ENCODE peak calls at places on chromosomes 7 and 10, in four cellular contexts. K, Q, C and I are unnamed samples.

GRCh38 chr7:127863082-127863481 is 168.2 kb downstream of the LRRC4 start:
- DNase-seq in K (no peak), Q (no peak), C (no peak), I (no peak)

GRCh38 chr10:15504101-15504840 is 133.2 kb upstream of the FAM171A1 start:
- DNase-seq in Q (no peak), K (no peak), C (no peak), I (no peak)

GRCh38 chr10:3652886-3653285 is 132.1 kb downstream of the KLF6 start:
- DNase-seq in K (no peak), Q (no peak), C (peak; percentile 40), I (no peak)

GRCh38 chr7:98398567-98399372 is 2.1 kb downstream of the BAIAP2L1 start:
- DNase-seq in Q (no peak), K (no peak), C (no peak), I (peak; percentile 23)

GRCh38 chr10:22250897-22251605 is 33.2 kb upstream of the EBLN1 start:
- DNase-seq in Q (no peak), K (no peak), C (no peak), I (no peak)

GRCh38 chr7:157309990-157310668 is 26.7 kb upstream of the DNAJB6 start:
- DNase-seq in C (peak; percentile 96), Q (peak; percentile 94), K (no peak), I (peak; percentile 85)

GRCh38 chr7:37281368-37282092 is 167.1 kb downstream of the ELMO1 start:
- DNase-seq in C (no peak), K (no peak), Q (no peak), I (no peak)

GRCh38 chr10:25059990-25060389 is 43.6 kb downstream of the THNSL1 start:
- DNase-seq in K (no peak), Q (no peak), C (peak; percentile 75), I (peak; percentile 53)

GRCh38 chr7:55370001-55370400 is 4.9 kb downstream of the LANCL2 start:
- DNase-seq in Q (no peak), K (no peak), C (peak; percentile 29), I (no peak)

GRCh38 chr10:95319239-95319638 is 28.4 kb upstream of the PDLIM1 start:
- DNase-seq in C (peak; percentile 33), K (no peak), Q (no peak), I (no peak)

GRCh38 chr10:61994404-61995031 is 93.0 kb downstream of the ARID5B start:
- DNase-seq in Q (no peak), K (peak; percentile 3), C (no peak), I (no peak)

GRCh38 chr7:55774327-55775050 is 88.1 kb downstream of the SEPTIN14 start:
- DNase-seq in K (no peak), C (no peak), Q (no peak), I (peak; percentile 49)

GRCh38 chr10:34102237-34102673 is 712.8 kb downstream of the PARD3 start:
- DNase-seq in Q (no peak), K (no peak), C (peak; percentile 78), I (no peak)

DNA sequence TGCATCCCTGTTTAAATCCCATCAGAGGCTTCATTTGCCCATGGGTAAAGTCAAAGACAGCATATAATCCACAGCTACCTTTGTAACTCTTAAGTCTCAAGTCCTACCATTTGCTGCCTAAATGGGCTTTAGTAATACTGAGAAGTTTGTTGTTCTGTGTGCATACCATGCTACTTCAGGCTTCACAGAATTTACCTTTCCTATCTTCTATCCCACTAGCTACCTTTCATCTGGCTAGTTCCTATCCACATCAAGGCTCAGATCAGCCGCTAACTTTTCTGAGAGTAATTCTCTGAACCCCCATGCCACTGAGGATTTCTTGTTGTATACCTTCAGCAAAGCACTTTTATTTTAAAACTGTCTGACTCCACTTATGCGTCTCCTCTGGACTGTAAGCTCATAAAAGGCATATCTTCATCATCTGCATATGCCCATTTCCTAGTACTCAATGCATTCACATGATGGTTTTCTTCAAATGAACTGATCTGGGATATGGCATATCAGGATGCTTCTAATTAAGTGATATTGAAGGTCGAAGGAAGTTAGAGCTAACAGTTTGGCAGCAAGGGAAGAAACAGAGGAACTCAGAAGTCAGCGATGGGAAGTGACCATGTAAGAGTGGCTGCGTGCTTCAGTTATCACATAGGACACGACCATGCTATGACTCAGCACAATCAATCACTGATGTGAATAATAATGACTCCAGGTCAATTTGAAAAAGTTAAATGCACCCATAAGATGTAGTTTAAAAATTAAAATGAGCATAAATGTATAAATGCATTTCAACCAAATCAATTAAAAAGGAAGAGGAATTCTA is 283.8 kb upstream of the DKK1 start:
- DNase-seq in K (no peak), Q (no peak), C (peak; percentile 78), I (peak; percentile 41)
- H3K23ac ChIP-seq in K (no peak overlapping the region), Q (no peak overlapping the region), C (no peak overlapping the region), I (no peak overlapping the region)

GRCh38 chr10:13890617-13891541 is 304.1 kb downstream of the PRPF18 start:
- DNase-seq in C (peak; percentile 52), Q (no peak), K (peak; percentile 30), I (peak; percentile 52)
- H3K23ac ChIP-seq in C (peak overlapping the region; percentile 96), Q (no peak overlapping the region), K (no peak overlapping the region), I (peak overlapping the region; percentile 25)

DNA sequence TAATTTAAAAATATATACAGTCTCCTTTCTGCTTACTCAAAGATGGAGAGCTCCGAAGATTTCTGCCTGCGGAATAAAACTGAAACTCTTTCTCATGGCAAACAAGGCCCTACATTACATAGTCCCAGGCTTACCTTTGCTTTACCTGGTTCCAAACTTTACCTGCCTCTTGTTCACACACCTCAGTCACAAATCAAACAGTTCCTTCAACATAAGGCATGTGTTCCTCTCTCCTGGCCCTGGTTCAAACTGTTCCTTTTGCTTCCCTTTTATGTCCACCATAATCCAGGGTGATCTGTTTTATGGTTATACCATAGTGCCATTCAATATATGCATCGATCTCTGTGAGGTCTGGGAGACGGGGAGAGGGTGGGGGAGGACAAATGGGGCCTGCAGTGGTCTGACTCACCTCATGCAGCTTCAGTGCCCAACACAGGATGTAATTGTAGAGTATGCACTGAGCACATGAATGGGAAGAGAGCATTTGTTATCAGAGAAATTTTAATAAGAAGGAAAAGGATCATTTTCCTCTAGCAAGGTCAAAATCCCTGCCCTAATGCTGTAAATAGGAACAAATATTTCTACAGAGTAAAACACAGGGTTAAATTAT is 88.6 kb upstream of the PDE1C start:
- DNase-seq in K (no peak), C (peak; percentile 38), Q (no peak), I (no peak)
- H3K23ac ChIP-seq in K (no peak overlapping the region), C (no peak overlapping the region), Q (no peak overlapping the region), I (no peak overlapping the region)

GRCh38 chr7:134179321-134179720 is 52.2 kb downstream of the LRGUK start:
- DNase-seq in C (no peak), Q (no peak), K (no peak), I (no peak)

GRCh38 chr7:134186801-134187200 is 59.7 kb downstream of the LRGUK start:
- DNase-seq in C (peak; percentile 31), K (no peak), Q (no peak), I (no peak)

GRCh38 chr7:134186022-134186421 is 58.9 kb downstream of the LRGUK start:
- DNase-seq in C (peak; percentile 83), Q (no peak), K (no peak), I (no peak)

GRCh38 chr7:134184767-134185166 is 57.6 kb downstream of the LRGUK start:
- DNase-seq in K (no peak), C (peak; percentile 37), Q (no peak), I (no peak)

GRCh38 chr7:134182078-134182477 is 54.9 kb downstream of the LRGUK start:
- DNase-seq in Q (no peak), K (no peak), C (no peak), I (no peak)
- H3K23ac ChIP-seq in Q (no peak overlapping the region), K (no peak overlapping the region), C (no peak overlapping the region), I (no peak overlapping the region)

GRCh38 chr7:105013283-105013817 is 655 bp upstream of the KMT2E start:
- DNase-seq in Q (peak; percentile 65), C (peak; percentile 93), K (peak; percentile 94), I (peak; percentile 97)
- H3K23ac ChIP-seq in Q (peak overlapping the region; percentile 61), C (peak overlapping the region; percentile 100), K (peak overlapping the region; percentile 98), I (peak overlapping the region; percentile 99)

DNA sequence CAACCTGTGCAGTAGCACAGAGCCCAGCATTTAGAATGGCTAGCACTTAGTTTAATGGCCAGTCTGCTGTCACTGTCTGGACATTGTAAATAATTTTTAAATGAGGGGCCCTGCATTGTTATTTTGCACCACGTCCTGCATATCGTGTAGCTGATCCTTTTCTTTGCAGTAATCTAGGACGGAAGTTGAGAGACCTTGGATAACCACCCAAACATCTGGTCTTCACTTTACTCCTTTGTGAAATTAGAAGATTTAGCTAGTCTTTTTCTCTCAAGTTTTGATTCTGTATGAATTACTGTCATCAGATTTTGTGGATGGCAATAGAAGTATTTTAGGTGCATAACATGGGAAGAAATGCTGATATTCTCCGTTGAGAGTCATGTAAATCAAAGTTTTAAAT is 1.9 kb downstream of the MIOS start:
- DNase-seq in C (no peak), Q (no peak), K (no peak), I (no peak)
- H3K23ac ChIP-seq in C (no peak overlapping the region), Q (no peak overlapping the region), K (no peak overlapping the region), I (no peak overlapping the region)

GRCh38 chr7:108143658-108144420 is 13.7 kb upstream of the LAMB4 start:
- DNase-seq in C (no peak), K (no peak), Q (no peak), I (no peak)
- H3K23ac ChIP-seq in C (no peak overlapping the region), K (no peak overlapping the region), Q (no peak overlapping the region), I (no peak overlapping the region)

GRCh38 chr10:90920986-90921643 is at the start of gene ANKRD1:
- DNase-seq in K (peak; percentile 36), Q (peak; percentile 67), C (peak; percentile 87), I (peak; percentile 100)
- H3K23ac ChIP-seq in K (no peak within 1 kb of the TSS), Q (no peak within 1 kb of the TSS), C (peak within 1 kb of the TSS; percentile 21), I (no peak within 1 kb of the TSS)

DNA sequence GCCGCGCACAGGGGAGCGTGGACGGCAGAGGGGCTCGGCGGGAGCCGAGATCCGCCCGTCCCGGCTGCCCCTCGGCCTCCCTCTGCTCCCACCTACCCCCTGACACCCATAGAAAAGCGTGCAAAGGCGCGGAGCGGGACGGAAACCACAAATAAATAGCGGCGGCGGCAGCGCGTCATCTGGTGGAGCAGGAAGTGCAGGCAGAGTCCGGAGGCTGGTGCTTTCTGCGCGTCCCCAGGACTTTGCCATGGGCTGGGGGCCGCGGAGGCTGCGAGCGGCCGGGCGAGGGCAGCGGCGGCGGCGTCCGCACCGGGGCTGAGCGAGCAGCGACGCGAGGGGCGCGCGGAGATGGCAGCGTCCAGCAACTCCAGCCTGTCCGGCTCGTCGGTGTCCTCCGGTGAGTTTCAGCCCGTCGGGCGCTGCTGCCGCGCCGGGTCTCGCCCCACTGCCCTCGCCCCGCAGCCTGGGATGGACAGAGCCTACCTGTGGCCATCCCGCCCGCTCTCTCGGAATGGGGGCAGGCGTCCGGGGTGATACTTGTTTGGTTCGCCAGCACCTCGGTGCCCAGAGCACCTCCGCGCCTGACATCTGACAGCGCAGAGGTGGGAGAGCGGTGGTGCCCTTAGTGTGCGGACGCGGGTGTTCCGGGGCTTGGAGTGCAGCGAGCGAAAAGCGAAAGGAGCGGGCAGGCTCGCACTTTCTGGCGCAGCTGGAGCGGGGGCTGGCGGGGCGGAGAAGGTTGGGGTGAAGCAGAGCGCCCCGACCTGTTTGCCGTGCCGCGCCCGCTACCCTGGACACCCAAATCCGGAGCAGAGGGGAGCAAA is at the start of gene CHN2:
- DNase-seq in K (peak; percentile 62), C (no peak), Q (no peak), I (peak; percentile 69)
- H3K23ac ChIP-seq in K (peak within 1 kb of the TSS; percentile 58), C (no peak within 1 kb of the TSS), Q (no peak within 1 kb of the TSS), I (peak within 1 kb of the TSS; percentile 82)